ENCODE peak calls at places on chromosomes 3 and 15, in six cellular contexts. One of them, this sample, is unnamed.

GRCh38 chr3:153180860-153181372 is 18.9 kb downstream of the RAP2B start:
- DNase-seq in head of caudate nucleus: no peak
- DNase-seq in activated T-cell treated with anti-CD3 and anti-CD28 coated beads for 4 hours: no peak
- DNase-seq in stimulated activated CD8-positive, alpha-beta memory T cell treated with anti-CD3 and anti-CD28 coated beads, Interleukin-15, amount 100 ng/mL, for 24 hours: no peak
- DNase-seq in GM23338: no peak
- DNase-seq in substantia nigra: no peak
- DNase-seq in this sample: no peak

GRCh38 chr3:178304758-178305157 is 231.5 kb upstream of the KCNMB2 start:
- DNase-seq in activated T-cell treated with anti-CD3 and anti-CD28 coated beads for 4 hours: no peak
- DNase-seq in head of caudate nucleus: no peak
- DNase-seq in GM23338: no peak
- DNase-seq in stimulated activated CD8-positive, alpha-beta memory T cell treated with anti-CD3 and anti-CD28 coated beads, Interleukin-15, amount 100 ng/mL, for 24 hours: no peak
- DNase-seq in substantia nigra: no peak
- DNase-seq in this sample: no peak

GRCh38 chr15:38038659-38039442 is 104.4 kb downstream of the TMCO5A start:
- DNase-seq in activated T-cell treated with anti-CD3 and anti-CD28 coated beads for 4 hours: no peak
- DNase-seq in substantia nigra: no peak
- DNase-seq in stimulated activated CD8-positive, alpha-beta memory T cell treated with anti-CD3 and anti-CD28 coated beads, Interleukin-15, amount 100 ng/mL, for 24 hours: no peak
- DNase-seq in head of caudate nucleus: no peak
- DNase-seq in GM23338: no peak
- DNase-seq in this sample: no peak

GRCh38 chr3:101184111-101184510 is 136.3 kb downstream of the IMPG2 start:
- DNase-seq in GM23338: no peak
- DNase-seq in head of caudate nucleus: no peak
- DNase-seq in stimulated activated CD8-positive, alpha-beta memory T cell treated with anti-CD3 and anti-CD28 coated beads, Interleukin-15, amount 100 ng/mL, for 24 hours: no peak
- DNase-seq in substantia nigra: no peak
- DNase-seq in activated T-cell treated with anti-CD3 and anti-CD28 coated beads for 4 hours: no peak
- DNase-seq in this sample: no peak

GRCh38 chr15:100308222-100309007 is 33.4 kb downstream of the ADAMTS17 start:
- DNase-seq in stimulated activated CD8-positive, alpha-beta memory T cell treated with anti-CD3 and anti-CD28 coated beads, Interleukin-15, amount 100 ng/mL, for 24 hours: no peak
- DNase-seq in substantia nigra: no peak
- DNase-seq in GM23338: no peak
- DNase-seq in head of caudate nucleus: no peak
- DNase-seq in activated T-cell treated with anti-CD3 and anti-CD28 coated beads for 4 hours: no peak
- DNase-seq in this sample: peak

GRCh38 chr3:184399410-184399809 is 19.6 kb downstream of the CHRD start:
- DNase-seq in head of caudate nucleus: no peak
- DNase-seq in activated T-cell treated with anti-CD3 and anti-CD28 coated beads for 4 hours: no peak
- DNase-seq in stimulated activated CD8-positive, alpha-beta memory T cell treated with anti-CD3 and anti-CD28 coated beads, Interleukin-15, amount 100 ng/mL, for 24 hours: no peak
- DNase-seq in GM23338: peak
- DNase-seq in substantia nigra: no peak
- DNase-seq in this sample: no peak

GRCh38 chr3:54783611-54784010 is 144.2 kb downstream of the LRTM1 start:
- DNase-seq in substantia nigra: no peak
- DNase-seq in GM23338: no peak
- DNase-seq in head of caudate nucleus: no peak
- DNase-seq in stimulated activated CD8-positive, alpha-beta memory T cell treated with anti-CD3 and anti-CD28 coated beads, Interleukin-15, amount 100 ng/mL, for 24 hours: no peak
- DNase-seq in activated T-cell treated with anti-CD3 and anti-CD28 coated beads for 4 hours: no peak
- DNase-seq in this sample: no peak

GRCh38 chr3:195204360-195205166 is 66.4 kb downstream of the XXYLT1 start:
- DNase-seq in activated T-cell treated with anti-CD3 and anti-CD28 coated beads for 4 hours: no peak
- DNase-seq in GM23338: no peak
- DNase-seq in stimulated activated CD8-positive, alpha-beta memory T cell treated with anti-CD3 and anti-CD28 coated beads, Interleukin-15, amount 100 ng/mL, for 24 hours: no peak
- DNase-seq in substantia nigra: no peak
- DNase-seq in head of caudate nucleus: no peak
- DNase-seq in this sample: no peak

GRCh38 chr3:30161370-30161769 is 445.0 kb upstream of the TGFBR2 start:
- DNase-seq in activated T-cell treated with anti-CD3 and anti-CD28 coated beads for 4 hours: no peak
- DNase-seq in stimulated activated CD8-positive, alpha-beta memory T cell treated with anti-CD3 and anti-CD28 coated beads, Interleukin-15, amount 100 ng/mL, for 24 hours: no peak
- DNase-seq in GM23338: no peak
- DNase-seq in substantia nigra: no peak
- DNase-seq in head of caudate nucleus: no peak
- DNase-seq in this sample: peak

GRCh38 chr15:39435244-39435643 is 145.6 kb upstream of the THBS1 start:
- DNase-seq in GM23338: peak
- DNase-seq in substantia nigra: no peak
- DNase-seq in activated T-cell treated with anti-CD3 and anti-CD28 coated beads for 4 hours: no peak
- DNase-seq in head of caudate nucleus: no peak
- DNase-seq in stimulated activated CD8-positive, alpha-beta memory T cell treated with anti-CD3 and anti-CD28 coated beads, Interleukin-15, amount 100 ng/mL, for 24 hours: no peak
- DNase-seq in this sample: no peak

GRCh38 chr3:69032137-69032536 is 18.7 kb upstream of the EOGT start:
- DNase-seq in head of caudate nucleus: no peak
- DNase-seq in stimulated activated CD8-positive, alpha-beta memory T cell treated with anti-CD3 and anti-CD28 coated beads, Interleukin-15, amount 100 ng/mL, for 24 hours: no peak
- DNase-seq in GM23338: no peak
- DNase-seq in substantia nigra: no peak
- DNase-seq in activated T-cell treated with anti-CD3 and anti-CD28 coated beads for 4 hours: no peak
- DNase-seq in this sample: no peak

GRCh38 chr15:60582370-60583036 is 103.6 kb upstream of the ICE2 start:
- DNase-seq in head of caudate nucleus: no peak
- DNase-seq in substantia nigra: no peak
- DNase-seq in GM23338: no peak
- DNase-seq in stimulated activated CD8-positive, alpha-beta memory T cell treated with anti-CD3 and anti-CD28 coated beads, Interleukin-15, amount 100 ng/mL, for 24 hours: no peak
- DNase-seq in activated T-cell treated with anti-CD3 and anti-CD28 coated beads for 4 hours: peak
- DNase-seq in this sample: no peak

GRCh38 chr3:146308222-146308621 is 57.3 kb upstream of the PLSCR4 start:
- DNase-seq in head of caudate nucleus: no peak
- DNase-seq in stimulated activated CD8-positive, alpha-beta memory T cell treated with anti-CD3 and anti-CD28 coated beads, Interleukin-15, amount 100 ng/mL, for 24 hours: no peak
- DNase-seq in GM23338: no peak
- DNase-seq in substantia nigra: no peak
- DNase-seq in activated T-cell treated with anti-CD3 and anti-CD28 coated beads for 4 hours: no peak
- DNase-seq in this sample: no peak

GRCh38 chr15:64348455-64348854 is 7.5 kb downstream of the CSNK1G1 start:
- DNase-seq in GM23338: no peak
- DNase-seq in activated T-cell treated with anti-CD3 and anti-CD28 coated beads for 4 hours: no peak
- DNase-seq in substantia nigra: no peak
- DNase-seq in stimulated activated CD8-positive, alpha-beta memory T cell treated with anti-CD3 and anti-CD28 coated beads, Interleukin-15, amount 100 ng/mL, for 24 hours: no peak
- DNase-seq in head of caudate nucleus: no peak
- DNase-seq in this sample: no peak

GRCh38 chr15:70100495-70101331 is 3.0 kb upstream of the TLE3 start:
- DNase-seq in activated T-cell treated with anti-CD3 and anti-CD28 coated beads for 4 hours: peak
- DNase-seq in stimulated activated CD8-positive, alpha-beta memory T cell treated with anti-CD3 and anti-CD28 coated beads, Interleukin-15, amount 100 ng/mL, for 24 hours: peak
- DNase-seq in substantia nigra: no peak
- DNase-seq in GM23338: peak
- DNase-seq in head of caudate nucleus: peak
- DNase-seq in this sample: no peak

GRCh38 chr3:16350041-16350952 is 85.3 kb downstream of the OXNAD1 start:
- DNase-seq in GM23338: no peak
- DNase-seq in stimulated activated CD8-positive, alpha-beta memory T cell treated with anti-CD3 and anti-CD28 coated beads, Interleukin-15, amount 100 ng/mL, for 24 hours: no peak
- DNase-seq in head of caudate nucleus: no peak
- DNase-seq in substantia nigra: no peak
- DNase-seq in activated T-cell treated with anti-CD3 and anti-CD28 coated beads for 4 hours: no peak
- DNase-seq in this sample: no peak

GRCh38 chr3:61725851-61726333 is 164.5 kb downstream of the PTPRG start:
- DNase-seq in GM23338: peak
- DNase-seq in substantia nigra: no peak
- DNase-seq in head of caudate nucleus: no peak
- DNase-seq in activated T-cell treated with anti-CD3 and anti-CD28 coated beads for 4 hours: no peak
- DNase-seq in stimulated activated CD8-positive, alpha-beta memory T cell treated with anti-CD3 and anti-CD28 coated beads, Interleukin-15, amount 100 ng/mL, for 24 hours: no peak
- DNase-seq in this sample: no peak

GRCh38 chr3:125150525-125151436 is 61.8 kb downstream of the SLC12A8 start:
- DNase-seq in stimulated activated CD8-positive, alpha-beta memory T cell treated with anti-CD3 and anti-CD28 coated beads, Interleukin-15, amount 100 ng/mL, for 24 hours: no peak
- DNase-seq in head of caudate nucleus: no peak
- DNase-seq in GM23338: peak
- DNase-seq in activated T-cell treated with anti-CD3 and anti-CD28 coated beads for 4 hours: peak
- DNase-seq in substantia nigra: no peak
- DNase-seq in this sample: no peak

GRCh38 chr3:43867673-43868072 is 176.9 kb downstream of the ABHD5 start:
- DNase-seq in activated T-cell treated with anti-CD3 and anti-CD28 coated beads for 4 hours: no peak
- DNase-seq in head of caudate nucleus: no peak
- DNase-seq in substantia nigra: no peak
- DNase-seq in GM23338: no peak
- DNase-seq in stimulated activated CD8-positive, alpha-beta memory T cell treated with anti-CD3 and anti-CD28 coated beads, Interleukin-15, amount 100 ng/mL, for 24 hours: no peak
- DNase-seq in this sample: no peak

GRCh38 chr3:81910244-81910852 is 148.9 kb upstream of the GBE1 start:
- DNase-seq in GM23338: peak
- DNase-seq in substantia nigra: no peak
- DNase-seq in stimulated activated CD8-positive, alpha-beta memory T cell treated with anti-CD3 and anti-CD28 coated beads, Interleukin-15, amount 100 ng/mL, for 24 hours: no peak
- DNase-seq in head of caudate nucleus: peak
- DNase-seq in activated T-cell treated with anti-CD3 and anti-CD28 coated beads for 4 hours: peak
- DNase-seq in this sample: peak

GRCh38 chr3:53689681-53690080 is 156.5 kb downstream of the CHDH start:
- DNase-seq in activated T-cell treated with anti-CD3 and anti-CD28 coated beads for 4 hours: no peak
- DNase-seq in head of caudate nucleus: no peak
- DNase-seq in substantia nigra: no peak
- DNase-seq in GM23338: no peak
- DNase-seq in stimulated activated CD8-positive, alpha-beta memory T cell treated with anti-CD3 and anti-CD28 coated beads, Interleukin-15, amount 100 ng/mL, for 24 hours: no peak
- DNase-seq in this sample: no peak

GRCh38 chr3:37255990-37256308 is 81.6 kb upstream of the LRRFIP2 start:
- DNase-seq in head of caudate nucleus: no peak
- DNase-seq in GM23338: no peak
- DNase-seq in activated T-cell treated with anti-CD3 and anti-CD28 coated beads for 4 hours: no peak
- DNase-seq in substantia nigra: no peak
- DNase-seq in stimulated activated CD8-positive, alpha-beta memory T cell treated with anti-CD3 and anti-CD28 coated beads, Interleukin-15, amount 100 ng/mL, for 24 hours: no peak
- DNase-seq in this sample: no peak

GRCh38 chr3:45644063-45644462 is 45.1 kb upstream of the SACM1L start:
- DNase-seq in stimulated activated CD8-positive, alpha-beta memory T cell treated with anti-CD3 and anti-CD28 coated beads, Interleukin-15, amount 100 ng/mL, for 24 hours: no peak
- DNase-seq in substantia nigra: no peak
- DNase-seq in activated T-cell treated with anti-CD3 and anti-CD28 coated beads for 4 hours: no peak
- DNase-seq in GM23338: no peak
- DNase-seq in head of caudate nucleus: no peak
- DNase-seq in this sample: no peak